ENCODE peak calls at places on chromosome 18, in six cellular contexts. F, J, E, V, U and P are unnamed samples.
A peak's percentile ranks its signal among the peaks of the same experiment; 100 is the strongest.

GRCh38 chr18:63102941-63103744 is 216.4 kb downstream of the BCL2 start:
- DNase-seq in F (no peak), J (no peak), E (no peak), V (no peak), U (no peak), P (no peak)

GRCh38 chr18:50398947-50399346 is 24.1 kb downstream of the SKA1 start:
- DNase-seq in F (no peak), J (no peak), E (no peak), V (no peak), U (no peak), P (no peak)

GRCh38 chr18:10367846-10368245 is 86.6 kb upstream of the APCDD1 start:
- DNase-seq in F (no peak), J (no peak), E (no peak), V (no peak), U (no peak), P (no peak)

GRCh38 chr18:41820784-41821183 is 134.2 kb upstream of the PIK3C3 start:
- DNase-seq in F (no peak), J (no peak), E (no peak), V (no peak), U (no peak), P (no peak)

GRCh38 chr18:34808389-34808788 is 98.3 kb downstream of the DTNA start:
- DNase-seq in F (no peak), J (no peak), E (no peak), V (no peak), U (no peak), P (no peak)

GRCh38 chr18:59662008-59662701 is 35.1 kb downstream of the CCBE1 start:
- DNase-seq in F (no peak), J (no peak), E (no peak), V (no peak), U (no peak), P (no peak)

GRCh38 chr18:26802330-26803200 is 62.9 kb downstream of the AQP4 start:
- DNase-seq in F (no peak), J (no peak), E (no peak), V (no peak), U (no peak), P (no peak)

GRCh38 chr18:35582899-35583558 is 1.5 kb downstream of the GALNT1 start:
- DNase-seq in F (no peak), J (no peak), E (peak; percentile 26), V (no peak), U (no peak), P (no peak)

GRCh38 chr18:49345931-49346696 is 114.3 kb downstream of the DYM start:
- DNase-seq in F (no peak), J (no peak), E (no peak), V (no peak), U (no peak), P (no peak)

GRCh38 chr18:44818668-44819403 is 138.1 kb downstream of the SETBP1 start:
- DNase-seq in F (no peak), J (no peak), E (no peak), V (no peak), U (no peak), P (no peak)

GRCh38 chr18:25737710-25738251 is 352.6 kb downstream of the SS18 start:
- DNase-seq in F (no peak), J (no peak), E (no peak), V (no peak), U (no peak), P (no peak)

GRCh38 chr18:55090566-55091187 is 131.4 kb upstream of the CCDC68 start:
- DNase-seq in F (no peak), J (no peak), E (no peak), V (no peak), U (no peak), P (no peak)

GRCh38 chr18:62844850-62845643 is 129.7 kb downstream of the PHLPP1 start:
- DNase-seq in F (no peak), J (no peak), E (no peak), V (no peak), U (no peak), P (no peak)

GRCh38 chr18:63697261-63697660 is 5.5 kb upstream of the SERPINB11 start:
- DNase-seq in F (no peak), J (no peak), E (no peak), V (no peak), U (no peak), P (no peak)

GRCh38 chr18:51645607-51646006 is 448.1 kb upstream of the MEX3C start:
- DNase-seq in F (no peak), J (no peak), E (no peak), V (no peak), U (no peak), P (no peak)

GRCh38 chr18:50105027-50105426 is 89.9 kb downstream of the MYO5B start:
- DNase-seq in F (no peak), J (no peak), E (no peak), V (no peak), U (no peak), P (no peak)

GRCh38 chr18:34929336-34929780 is 111.9 kb upstream of the MAPRE2 start:
- DNase-seq in F (no peak), J (no peak), E (no peak), V (no peak), U (no peak), P (peak; percentile 6)

GRCh38 chr18:8990276-8991031 is 112.0 kb upstream of the NDUFV2 start:
- DNase-seq in F (no peak), J (peak; percentile 87), E (no peak), V (no peak), U (peak; percentile 64), P (no peak)

GRCh38 chr18:58234359-58234741 is 190.3 kb downstream of the NEDD4L start:
- DNase-seq in F (no peak), J (no peak), E (no peak), V (no peak), U (no peak), P (no peak)

GRCh38 chr18:61736168-61736567 is 156.6 kb downstream of the RNF152 start:
- DNase-seq in F (no peak), J (no peak), E (no peak), V (no peak), U (no peak), P (no peak)

GRCh38 chr18:29780814-29781213 is 1261.7 kb downstream of the DSC3 start:
- DNase-seq in F (no peak), J (no peak), E (no peak), V (no peak), U (no peak), P (no peak)

GRCh38 chr18:44458777-44459176 is 221.9 kb upstream of the SETBP1 start:
- DNase-seq in F (no peak), J (no peak), E (no peak), V (no peak), U (no peak), P (no peak)

GRCh38 chr18:9796933-9797549 is 88.7 kb upstream of the TXNDC2 start:
- DNase-seq in F (no peak), J (no peak), E (no peak), V (no peak), U (no peak), P (no peak)

GRCh38 chr18:58336605-58337004 is 292.3 kb downstream of the ALPK2 start:
- DNase-seq in F (no peak), J (no peak), E (no peak), V (no peak), U (no peak), P (peak; percentile 19)

GRCh38 chr18:39871976-39872375 is 2083.1 kb upstream of the PIK3C3 start:
- DNase-seq in F (no peak), J (no peak), E (no peak), V (no peak), U (no peak), P (no peak)

GRCh38 chr18:58320907-58321561 is 277.0 kb downstream of the NEDD4L start:
- DNase-seq in F (no peak), J (no peak), E (no peak), V (no peak), U (no peak), P (no peak)

DNA sequence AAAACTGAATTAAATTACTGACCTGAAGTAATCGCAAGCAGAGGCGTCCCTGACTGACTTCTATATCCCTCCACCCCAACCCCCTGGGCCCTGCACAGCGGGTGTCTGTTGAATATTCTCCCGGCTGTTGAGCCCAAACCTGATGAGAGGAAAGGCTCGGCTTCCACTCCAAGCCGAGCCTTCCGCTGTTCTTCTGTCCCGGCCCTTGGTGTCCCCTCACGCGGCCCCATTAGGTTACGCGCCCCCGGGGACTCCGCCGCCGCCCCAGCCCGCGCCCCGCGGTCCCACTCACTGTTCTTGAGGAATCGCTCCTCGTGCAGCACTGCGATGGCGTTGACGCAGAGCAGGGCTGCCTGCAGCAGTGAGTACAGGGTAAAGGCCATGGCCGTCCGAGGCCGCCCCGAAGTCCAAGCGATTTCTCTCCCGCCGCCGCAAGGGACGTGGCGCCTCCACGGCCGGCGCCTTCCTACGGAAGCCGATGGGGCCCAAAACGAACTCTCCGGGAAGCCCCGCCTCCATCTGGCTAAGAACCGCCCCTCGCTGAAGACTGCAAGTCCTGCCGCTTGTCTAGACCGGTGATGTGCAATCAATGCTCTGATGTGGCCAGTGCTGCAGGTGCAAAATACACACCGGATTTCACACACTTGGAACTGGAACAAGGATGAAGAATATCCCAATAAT is at the start of gene IER3IP1:
- DNase-seq in F (peak; percentile 94), J (peak; percentile 91), E (peak; percentile 87), V (peak; percentile 86), U (peak; percentile 90), P (peak; percentile 66)
- TF ChIP-seq POLR2A in F (peak; percentile 77), J (peak; percentile 69), E (peak; percentile 71), V (no peak), U (no peak), P (peak; percentile 82)

GRCh38 chr18:79681484-79682387 is 2.1 kb downstream of the CTDP1 start:
- DNase-seq in F (no peak), J (no peak), E (peak; percentile 61), V (peak; percentile 36), U (no peak), P (no peak)
- TF ChIP-seq POLR2A in F (no peak), J (no peak), E (no peak), V (no peak), U (no peak), P (no peak)

DNA sequence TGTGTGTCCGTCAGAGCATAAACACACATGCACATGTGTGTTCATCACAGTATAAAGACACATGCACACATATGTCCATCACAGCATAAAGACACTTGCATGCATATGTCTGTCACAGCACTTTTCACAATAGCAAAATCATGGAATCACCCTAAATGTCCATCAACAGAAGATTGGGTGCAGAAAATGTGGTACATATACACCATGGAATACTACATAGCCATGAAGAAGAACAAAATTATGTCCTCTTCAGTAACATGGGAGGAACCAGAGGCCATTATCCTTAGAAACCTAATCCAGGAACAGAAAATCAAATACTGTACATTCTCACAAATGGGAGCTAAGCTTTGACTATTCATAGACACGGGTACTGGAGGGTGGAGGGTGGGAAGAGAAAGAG is 732.2 kb downstream of the GALR1 start:
- DNase-seq in F (no peak), J (no peak), E (no peak), V (no peak), U (no peak), P (no peak)
- TF ChIP-seq POLR2A in F (no peak), J (no peak), E (no peak), V (no peak), U (no peak), P (no peak)

GRCh38 chr18:3179430-3180089 is 40.2 kb downstream of the MYOM1 start:
- DNase-seq in F (no peak), J (no peak), E (no peak), V (no peak), U (no peak), P (no peak)
- TF ChIP-seq POLR2A in F (no peak), J (no peak), E (no peak), V (no peak), U (no peak), P (no peak)

GRCh38 chr18:80033181-80034067 is 810 bp upstream of the RBFA start:
- DNase-seq in F (no peak), J (peak; percentile 20), E (peak; percentile 16), V (peak; percentile 80), U (no peak), P (peak; percentile 37)
- TF ChIP-seq POLR2A in F (peak; percentile 44), J (peak; percentile 79), E (peak; percentile 85), V (no peak), U (no peak), P (no peak)